ENCODE peak calls at places on chromosomes 7 and 10, in nine cellular contexts. X is pancreas; F is brain microvascular endothelial cell; D is Panc1; S is heart right ventricle; M is PC-9; V is IMR-90; P is epithelial cell of proximal tubule; H is CD8-positive, alpha-beta T cell. Y is an unnamed sample.

GRCh38 chr7:25862254-25862992 is 289.6 kb upstream of the NFE2L3 start:
- DNase-seq in X (peak; percentile 71), H (peak; percentile 49), M (peak; percentile 100), D (peak; percentile 93), V (peak; percentile 100), P (peak; percentile 100), S (peak; percentile 78), F (peak; percentile 100), Y (peak; percentile 100)

GRCh38 chr7:87220026-87220733 is 648 bp upstream of the TMEM243 start:
- DNase-seq in S (peak; percentile 60), F (peak; percentile 60), H (peak; percentile 81), D (no peak), P (no peak), X (peak; percentile 77), M (peak; percentile 62), V (peak; percentile 69), Y (peak; percentile 92)

GRCh38 chr10:75683158-75683557 is 251.7 kb downstream of the LRMDA start:
- DNase-seq in M (no peak), X (no peak), P (no peak), S (no peak), F (no peak), D (no peak), V (no peak), H (no peak), Y (no peak)

GRCh38 chr7:15555385-15555859 is 6.4 kb downstream of the AGMO start:
- DNase-seq in V (peak; percentile 23), H (no peak), X (no peak), F (peak; percentile 24), S (no peak), D (no peak), M (no peak), P (no peak), Y (no peak)

GRCh38 chr10:60384708-60385398 is 4.8 kb downstream of the ANK3 start:
- DNase-seq in D (no peak), H (no peak), S (no peak), M (peak; percentile 95), V (peak; percentile 98), P (peak; percentile 94), F (peak; percentile 90), X (no peak), Y (no peak)

GRCh38 chr7:95527033-95527775 is 41.5 kb downstream of the ASB4 start:
- DNase-seq in D (peak; percentile 32), F (peak; percentile 15), M (peak; percentile 42), H (no peak), X (peak; percentile 36), P (no peak), V (peak; percentile 44), S (peak; percentile 65), Y (peak; percentile 48)

GRCh38 chr10:92290837-92291609 is at the start of the genes CPEB3 and MARCHF5:
- DNase-seq in M (peak; percentile 81), X (peak; percentile 97), P (peak; percentile 63), H (peak; percentile 89), D (peak; percentile 73), S (peak; percentile 96), V (peak; percentile 94), F (peak; percentile 95), Y (peak; percentile 98)

GRCh38 chr7:7653568-7654187 is 13.1 kb downstream of the UMAD1 start:
- DNase-seq in V (no peak), S (no peak), X (no peak), F (no peak), H (peak; percentile 14), P (no peak), D (no peak), M (no peak), Y (peak; percentile 39)

DNA sequence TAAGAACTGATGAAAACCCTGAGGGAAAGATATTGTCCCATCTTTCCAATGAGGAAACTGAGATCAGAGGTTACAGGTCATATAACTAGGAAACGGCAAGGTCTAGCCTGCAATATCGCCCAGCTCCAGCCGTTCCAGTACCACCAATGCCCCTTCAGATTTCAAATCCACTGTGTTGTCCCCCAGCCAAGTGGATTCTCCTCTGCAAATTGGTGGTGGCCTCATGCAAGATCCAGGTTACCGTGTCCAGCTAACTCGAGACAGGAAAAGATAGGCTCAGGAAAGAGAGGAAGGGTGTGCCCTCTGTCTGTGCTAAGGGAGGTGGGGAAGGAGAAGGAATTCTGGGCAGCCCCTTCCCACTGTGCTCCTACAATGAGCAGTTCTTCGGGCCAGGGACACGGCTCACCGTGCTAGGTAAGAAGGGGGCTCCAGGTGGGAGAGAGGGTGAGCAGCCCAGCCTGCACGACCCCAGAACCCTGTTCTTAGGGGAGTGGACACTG is 25.3 kb downstream of the PRSS2 start:
- DNase-seq in P (no peak), X (no peak), S (no peak), F (no peak), V (no peak), D (no peak), H (no peak), M (peak; percentile 43), Y (no peak)
- H3K4me3 ChIP-seq in P (no peak overlapping the region), X (no peak overlapping the region), S (no peak overlapping the region), F (peak overlapping the region; percentile 72), V (no peak overlapping the region), D (no peak overlapping the region), H (peak overlapping the region; percentile 81), M (peak overlapping the region; percentile 93), Y (peak overlapping the region; percentile 69)

GRCh38 chr7:131238260-131238940 is 89.3 kb upstream of the MKLN1 start:
- DNase-seq in F (peak; percentile 77), P (peak; percentile 86), D (no peak), V (peak; percentile 81), M (peak; percentile 92), S (no peak), H (no peak), X (no peak), Y (no peak)

GRCh38 chr7:131244259-131244852 is 83.3 kb upstream of the MKLN1 start:
- DNase-seq in H (peak; percentile 18), F (peak; percentile 97), P (peak; percentile 64), D (peak; percentile 62), M (peak; percentile 53), X (no peak), V (peak; percentile 97), S (no peak), Y (no peak)

GRCh38 chr7:131241381-131241780 is 86.3 kb upstream of the MKLN1 start:
- DNase-seq in X (no peak), P (no peak), M (no peak), S (no peak), F (no peak), H (no peak), V (no peak), D (no peak), Y (no peak)

GRCh38 chr7:131236318-131236672 is 91.4 kb upstream of the MKLN1 start:
- DNase-seq in V (no peak), X (no peak), F (no peak), P (no peak), M (no peak), D (no peak), H (no peak), S (no peak), Y (no peak)

DNA sequence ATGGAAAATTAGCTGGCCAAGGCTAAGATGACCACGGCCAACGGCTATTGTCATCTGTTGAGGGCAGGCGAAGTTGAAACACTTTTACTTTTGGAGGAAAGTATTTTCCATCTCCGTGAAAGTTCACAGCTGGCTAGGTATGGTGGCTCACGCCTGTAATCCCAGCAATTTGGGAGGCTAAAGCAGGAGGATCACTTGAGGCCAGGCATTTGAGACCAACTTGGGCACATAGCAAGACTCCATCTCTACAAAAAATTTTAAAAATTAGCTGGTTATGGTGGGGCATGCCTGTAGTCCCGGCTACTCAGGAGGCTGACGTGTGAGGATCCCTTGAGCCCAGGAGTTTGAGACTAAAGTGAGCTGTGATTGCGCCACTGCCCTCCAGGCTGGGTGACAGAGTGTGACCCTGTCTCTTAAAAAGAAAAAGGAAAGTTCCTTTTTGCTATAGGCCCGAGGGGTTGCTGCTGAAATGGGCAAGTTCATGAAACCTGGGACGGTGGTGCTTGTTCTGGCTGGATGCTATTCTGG is 85.5 kb upstream of the MKLN1 start:
- DNase-seq in V (no peak), X (no peak), S (no peak), H (no peak), P (no peak), M (no peak), F (no peak), D (no peak), Y (no peak)
- TF ChIP-seq CTCF in V (no peak), X (no peak), S (no peak), H (no peak), P (no peak), M (no peak), F (no peak), D (no peak), Y (no peak)

DNA sequence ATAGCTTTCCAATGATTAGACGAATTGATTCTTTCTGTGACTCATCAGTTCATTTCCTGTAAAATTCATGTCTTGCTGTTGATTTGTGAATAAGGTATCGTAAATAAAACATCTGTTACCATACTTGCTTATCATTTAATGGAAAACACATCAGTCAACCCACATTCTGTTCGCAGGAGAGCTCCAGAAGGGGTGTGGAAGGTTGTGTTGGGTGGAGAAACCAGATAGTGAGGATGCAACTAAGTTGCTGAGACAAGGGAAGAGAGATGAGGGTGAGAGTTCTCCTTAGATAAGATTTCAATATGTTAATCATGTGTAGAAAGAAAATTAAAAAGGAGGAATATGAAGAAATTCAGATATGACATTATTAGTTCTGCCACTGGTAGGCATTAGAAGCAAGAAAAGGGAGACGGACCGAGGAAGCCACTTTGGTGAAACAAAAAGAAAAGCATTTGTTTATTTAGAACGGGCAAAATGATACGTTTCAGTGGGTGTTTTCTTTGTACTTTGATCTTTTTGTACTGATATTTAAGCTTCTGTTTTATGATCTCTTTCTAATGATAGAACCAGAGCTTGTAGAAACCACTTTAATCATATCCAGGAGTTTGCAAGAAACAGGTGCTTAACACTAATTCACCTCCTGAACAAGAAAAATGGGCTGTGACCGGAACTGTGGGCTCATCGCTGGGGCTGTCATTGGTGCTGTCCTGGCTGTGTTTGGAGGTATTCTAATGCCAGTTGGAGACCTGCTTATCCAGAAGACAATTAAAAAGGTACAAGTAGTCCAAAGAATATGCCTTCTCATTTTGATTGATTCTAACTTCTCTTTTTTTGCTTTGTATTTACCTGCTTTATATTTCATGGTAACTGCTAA is 7.9 kb downstream of the CD36 start:
- DNase-seq in F (no peak), S (no peak), V (no peak), P (no peak), M (no peak), H (no peak), X (no peak), D (no peak), Y (no peak)
- H3K4me3 ChIP-seq in F (no peak overlapping the region), S (peak overlapping the region; percentile 8), V (no peak overlapping the region), P (no peak overlapping the region), M (no peak overlapping the region), H (no peak overlapping the region), X (no peak overlapping the region), D (no peak overlapping the region), Y (no peak overlapping the region)

GRCh38 chr10:120479506-120479905 is 22.5 kb downstream of the PLPP4 start:
- DNase-seq in D (no peak), V (no peak), P (no peak), H (no peak), M (no peak), F (no peak), S (no peak), X (no peak), Y (no peak)

GRCh38 chr10:120478401-120478800 is 21.4 kb downstream of the PLPP4 start:
- DNase-seq in P (no peak), F (no peak), V (no peak), H (no peak), D (no peak), M (no peak), S (no peak), X (no peak), Y (no peak)

GRCh38 chr10:120477723-120478270 is 20.8 kb downstream of the PLPP4 start:
- DNase-seq in X (no peak), D (no peak), S (no peak), P (no peak), V (no peak), M (no peak), F (peak; percentile 16), H (no peak), Y (no peak)

GRCh38 chr10:120480848-120481247 is 23.8 kb downstream of the PLPP4 start:
- DNase-seq in H (no peak), M (no peak), V (no peak), S (no peak), X (no peak), D (no peak), F (no peak), P (no peak), Y (no peak)

DNA sequence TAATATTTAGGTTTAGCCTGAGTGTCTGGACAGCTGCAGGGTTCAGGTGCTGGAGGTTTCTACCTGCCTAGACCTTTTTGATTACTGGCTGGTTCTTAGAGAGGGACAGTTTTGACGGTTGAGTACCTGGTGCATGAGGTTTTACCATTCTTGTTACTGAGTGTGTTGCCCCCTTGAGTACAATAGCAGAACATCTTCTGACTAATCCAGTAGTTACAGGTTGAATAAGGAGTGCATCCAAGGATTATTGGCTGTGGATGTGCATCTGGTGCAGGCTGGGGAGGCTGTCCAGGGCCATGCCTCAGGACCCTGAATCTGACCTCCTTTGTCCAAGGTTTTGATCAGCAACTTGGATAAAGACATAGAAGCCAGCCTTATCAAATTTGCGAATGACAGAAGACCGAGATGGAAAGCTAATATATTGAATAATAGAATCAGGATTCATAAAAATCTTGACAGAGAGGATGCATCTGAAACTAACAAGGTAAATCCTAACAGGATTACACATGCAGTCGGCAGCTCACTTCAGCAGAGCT is 23.1 kb downstream of the PLPP4 start:
- DNase-seq in M (no peak), V (no peak), H (no peak), F (no peak), S (no peak), P (no peak), D (no peak), X (no peak), Y (no peak)
- TF ChIP-seq CTCF in M (no peak), V (no peak), H (no peak), F (peak; percentile 51), S (no peak), P (peak; percentile 55), D (peak; percentile 19), X (no peak), Y (no peak)

Y was measured in GM12865.